ENCODE peak calls at places on chromosomes 3 and 15, in eight cellular contexts. C is heart left ventricle, H is transverse colon, Y is stomach, Z is uterus, I is A549, L is K562, S is IMR-90. N is an unnamed sample.

GRCh38 chr15:27082019-27082418 is 111.0 kb downstream of the GABRG3 start:
- DNase-seq in C (no peak), H (no peak), Y (no peak), Z (no peak), I (no peak), L (no peak), S (no peak), N (no peak)

GRCh38 chr15:75349851-75350588 is 3.2 kb downstream of the NEIL1 start:
- DNase-seq in C (no peak), H (peak), Y (peak), Z (no peak), I (no peak), L (no peak), S (no peak), N (no peak)

GRCh38 chr3:49930922-49931321 is 1.3 kb upstream of the MON1A start:
- DNase-seq in C (no peak), H (peak), Y (no peak), Z (no peak), I (peak), L (peak), S (no peak), N (no peak)

GRCh38 chr15:60871152-60871551 is 357.9 kb downstream of the RORA start:
- DNase-seq in C (no peak), H (no peak), Y (no peak), Z (no peak), I (no peak), L (no peak), S (no peak), N (no peak)

GRCh38 chr3:11535207-11535960 is 108.3 kb downstream of the VGLL4 start:
- DNase-seq in C (no peak), H (no peak), Y (no peak), Z (no peak), I (no peak), L (no peak), S (no peak), N (no peak)

GRCh38 chr3:127072971-127073851 is 90.3 kb downstream of the PLXNA1 start:
- DNase-seq in C (no peak), H (no peak), Y (no peak), Z (no peak), I (no peak), L (no peak), S (no peak), N (no peak)

GRCh38 chr3:159059395-159059794 is 257.5 kb downstream of the MFSD1 start:
- DNase-seq in C (no peak), H (no peak), Y (no peak), Z (no peak), I (no peak), L (no peak), S (no peak), N (no peak)

GRCh38 chr15:62242999-62243398 is 77.9 kb upstream of the C2CD4B start:
- DNase-seq in C (no peak), H (no peak), Y (no peak), Z (no peak), I (no peak), L (no peak), S (no peak), N (no peak)

GRCh38 chr3:42803800-42804112 is 534 bp downstream of the HIGD1A start:
- DNase-seq in C (peak), H (peak), Y (peak), Z (peak), I (peak), L (peak), S (no peak), N (no peak)

GRCh38 chr3:112653881-112654300 is 12.9 kb upstream of the CCDC80 start:
- DNase-seq in C (peak), H (no peak), Y (no peak), Z (peak), I (peak), L (no peak), S (peak), N (no peak)

GRCh38 chr15:101710806-101711205 is 13.5 kb downstream of the TARS3 start:
- DNase-seq in C (no peak), H (no peak), Y (no peak), Z (no peak), I (peak), L (no peak), S (peak), N (no peak)

GRCh38 chr3:19149388-19149787 is 1.1 kb downstream of the KCNH8 start:
- DNase-seq in C (no peak), H (no peak), Y (no peak), Z (no peak), I (peak), L (no peak), S (no peak), N (no peak)

GRCh38 chr15:99181544-99181943 is 67.8 kb downstream of the TTC23 start:
- DNase-seq in C (peak), H (no peak), Y (no peak), Z (peak), I (no peak), L (no peak), S (no peak), N (no peak)
- H3K27ac ChIP-seq in C (peak), H (peak), Y (peak), Z (peak), I (no peak), L (no peak), S (no peak), N (peak)

DNA sequence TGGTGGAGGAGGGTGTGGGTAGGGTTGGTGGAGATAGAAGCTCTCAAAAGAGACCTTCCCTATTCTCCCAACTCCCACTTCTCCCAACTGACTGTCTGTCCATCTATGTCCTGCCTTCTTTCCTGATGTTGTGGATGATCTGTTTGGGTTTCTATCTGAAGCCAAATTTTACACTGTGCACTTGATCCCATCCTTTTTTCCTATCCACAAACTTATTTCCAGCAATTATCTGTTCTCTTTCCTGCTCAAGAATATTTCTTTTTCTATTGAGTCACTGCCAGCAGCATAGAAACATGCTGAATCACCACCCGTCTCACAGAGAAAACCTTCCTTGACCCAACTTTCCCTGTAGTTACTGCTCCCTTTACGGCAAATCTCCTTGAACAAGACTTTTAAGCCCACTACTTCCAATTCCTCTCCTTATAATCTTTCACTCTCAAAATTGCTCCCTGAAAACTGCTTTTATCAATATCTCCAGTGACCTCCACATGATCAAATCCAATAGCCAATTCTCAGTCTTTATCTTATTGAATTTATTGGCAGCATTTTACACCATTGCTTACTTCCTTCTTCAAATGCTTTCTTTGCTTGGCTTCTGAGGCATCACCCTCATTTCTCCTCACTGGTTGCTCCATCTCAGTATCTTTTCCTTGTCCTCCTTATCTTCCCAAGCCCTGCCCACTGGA is 141.2 kb upstream of the SLC7A14 start:
- DNase-seq in C (no peak), H (no peak), Y (no peak), Z (no peak), I (peak), L (peak), S (peak), N (no peak)
- TF ChIP-seq POLR2A in C (no peak), H (no peak), Y (no peak), Z (no peak), I (no peak), L (peak), S (no peak), N (no peak)

GRCh38 chr15:80697316-80697715 is 2.2 kb downstream of the ABHD17C start:
- DNase-seq in C (no peak), H (peak), Y (no peak), Z (no peak), I (no peak), L (no peak), S (no peak), N (no peak)
- H3K4me3 ChIP-seq in C (no peak), H (peak), Y (peak), Z (no peak), I (peak), L (no peak), S (peak), N (no peak)

DNA sequence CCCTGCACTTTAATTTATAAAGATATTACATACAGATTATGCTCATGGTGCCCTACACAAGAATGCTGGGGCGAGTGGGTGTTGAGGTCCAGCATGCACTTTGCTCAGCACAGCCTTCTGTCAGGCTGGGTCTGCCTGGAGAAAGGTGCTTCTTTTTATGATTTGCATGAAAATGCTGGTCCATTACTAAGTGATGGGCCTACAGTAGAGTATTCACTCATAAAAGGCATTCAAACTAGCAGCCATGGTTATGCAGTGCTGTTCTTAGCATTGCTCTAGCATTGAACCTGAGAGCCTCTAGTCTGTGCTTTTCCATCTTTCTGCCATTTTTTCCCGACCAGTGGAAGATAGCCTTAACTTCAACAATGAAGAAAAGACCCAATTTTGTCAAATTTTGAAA is 12.3 kb downstream of the LNP1 start:
- DNase-seq in C (no peak), H (no peak), Y (no peak), Z (no peak), I (no peak), L (no peak), S (no peak), N (no peak)
- H3K27ac ChIP-seq in C (no peak), H (no peak), Y (no peak), Z (no peak), I (no peak), L (no peak), S (no peak), N (no peak)

DNA sequence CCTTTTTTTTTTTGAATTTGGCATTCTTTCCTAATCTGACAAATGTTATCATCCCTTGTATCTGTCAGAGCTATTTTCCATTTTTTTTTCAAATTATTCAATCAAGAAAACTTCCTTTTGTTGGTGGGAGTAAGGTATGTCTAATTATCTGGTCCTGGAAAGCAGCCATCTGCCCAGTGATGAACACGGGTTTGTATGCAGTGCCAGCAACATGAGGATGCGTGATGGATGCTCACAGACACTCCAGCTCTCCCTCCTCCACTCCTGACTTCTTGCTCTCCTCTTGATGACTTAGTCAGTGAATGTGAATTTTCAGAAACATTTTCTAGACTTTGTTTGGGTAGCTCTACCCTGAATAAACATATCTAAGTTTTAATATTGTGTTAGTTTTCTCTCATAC is 79.2 kb downstream of the IL1RAP start:
- DNase-seq in C (no peak), H (no peak), Y (no peak), Z (no peak), I (no peak), L (no peak), S (no peak), N (no peak)
- TF ChIP-seq POLR2A in C (no peak), H (no peak), Y (no peak), Z (no peak), I (no peak), L (no peak), S (no peak), N (no peak)

GRCh38 chr15:40917585-40917984 is 11.6 kb upstream of the DLL4 start:
- DNase-seq in C (no peak), H (no peak), Y (no peak), Z (no peak), I (no peak), L (no peak), S (no peak), N (no peak)

GRCh38 chr15:40918146-40918798 is 10.9 kb upstream of the DLL4 start:
- DNase-seq in C (no peak), H (no peak), Y (no peak), Z (no peak), I (no peak), L (no peak), S (no peak), N (no peak)

GRCh38 chr15:40921949-40922607 is 7.1 kb upstream of the DLL4 start:
- DNase-seq in C (no peak), H (no peak), Y (no peak), Z (no peak), I (no peak), L (no peak), S (no peak), N (no peak)

GRCh38 chr15:40915679-40916078 is 13.5 kb upstream of the DLL4 start:
- DNase-seq in C (no peak), H (no peak), Y (no peak), Z (no peak), I (no peak), L (no peak), S (no peak), N (no peak)

DNA sequence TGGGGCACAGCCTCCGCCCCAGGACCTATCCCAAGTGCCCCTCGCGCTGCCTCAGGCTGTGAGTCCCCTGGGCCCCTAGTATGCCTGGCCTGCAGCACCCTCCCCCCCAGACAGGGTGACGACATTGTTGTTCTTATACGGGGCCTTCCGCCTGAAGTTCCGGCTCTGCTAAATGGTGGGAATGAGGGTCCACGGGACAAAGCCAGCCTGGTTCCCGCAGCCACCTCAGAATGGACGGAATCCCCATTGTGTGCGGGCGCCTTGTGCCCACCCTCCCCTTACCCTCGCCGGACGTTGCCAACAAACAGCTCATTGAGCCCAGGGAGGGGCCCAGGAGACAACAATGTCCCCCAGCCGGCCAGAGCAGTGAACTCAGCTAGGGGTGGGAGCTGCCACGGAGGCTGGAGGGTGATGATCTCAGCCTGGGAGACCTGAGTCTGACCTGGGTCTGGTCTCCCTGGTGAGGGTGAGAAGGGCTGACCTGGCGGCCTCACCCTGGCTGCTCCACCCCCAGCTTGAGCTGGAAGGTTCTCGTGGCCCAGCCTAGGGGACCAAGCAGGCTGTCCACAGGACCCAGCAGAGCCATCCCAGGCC is 10.2 kb upstream of the DLL4 start:
- DNase-seq in C (peak), H (no peak), Y (no peak), Z (no peak), I (no peak), L (no peak), S (no peak), N (no peak)
- H3K4me3 ChIP-seq in C (peak), H (no peak), Y (no peak), Z (no peak), I (no peak), L (no peak), S (no peak), N (peak)

GRCh38 chr3:37054370-37054769 is 61.1 kb downstream of the MLH1 start:
- DNase-seq in C (no peak), H (no peak), Y (no peak), Z (no peak), I (peak), L (peak), S (peak), N (no peak)

GRCh38 chr3:37056826-37057225 is 63.5 kb downstream of the MLH1 start:
- DNase-seq in C (no peak), H (no peak), Y (no peak), Z (no peak), I (no peak), L (no peak), S (peak), N (no peak)

GRCh38 chr3:37053337-37053736 is 60.0 kb downstream of the MLH1 start:
- DNase-seq in C (no peak), H (no peak), Y (no peak), Z (no peak), I (no peak), L (no peak), S (no peak), N (no peak)

GRCh38 chr3:37052860-37053259 is 59.5 kb downstream of the MLH1 start:
- DNase-seq in C (no peak), H (no peak), Y (peak), Z (no peak), I (no peak), L (no peak), S (no peak), N (no peak)

GRCh38 chr3:37053753-37054152 is 60.4 kb downstream of the MLH1 start:
- DNase-seq in C (no peak), H (no peak), Y (no peak), Z (no peak), I (no peak), L (no peak), S (no peak), N (no peak)
- H3K27ac ChIP-seq in C (peak), H (peak), Y (peak), Z (peak), I (no peak), L (no peak), S (no peak), N (peak)